ENCODE peak calls at places on chromosome 1, in six cellular contexts. M is CD8-positive, alpha-beta T cell; E is left ventricle myocardium inferior; N is PC-9; C is fibroblast of lung; A is neural crest cell. J is an unnamed sample.

GRCh38 chr1:215761446-215761845 is 194.3 kb downstream of the KCTD3 start:
- DNase-seq in N (no peak), E (no peak), M (no peak), C (no peak), A (no peak), J (no peak)

GRCh38 chr1:187185389-187185788 is 356.6 kb downstream of the PLA2G4A start:
- DNase-seq in M (no peak), C (no peak), E (no peak), A (no peak), N (no peak), J (no peak)

GRCh38 chr1:227322376-227322775 is 4.1 kb upstream of the CDC42BPA start:
- DNase-seq in C (no peak), A (no peak), M (no peak), E (no peak), N (no peak), J (no peak)

GRCh38 chr1:152440635-152441471 is 26.8 kb upstream of the CRNN start:
- DNase-seq in E (peak), M (peak), N (peak), C (peak), A (no peak), J (peak)

GRCh38 chr1:242890211-242890741 is 364.8 kb downstream of the CEP170 start:
- DNase-seq in E (no peak), A (peak), N (no peak), M (no peak), C (peak), J (no peak)

GRCh38 chr1:31515061-31515775 is 61.1 kb upstream of the TINAGL1 start:
- DNase-seq in C (no peak), N (no peak), E (no peak), A (no peak), M (no peak), J (no peak)

GRCh38 chr1:47785561-47786271 is 211.5 kb downstream of the TRABD2B start:
- DNase-seq in N (no peak), E (no peak), A (no peak), C (no peak), M (no peak), J (no peak)

GRCh38 chr1:192633533-192634258 is 2.3 kb upstream of the RGS13 start:
- DNase-seq in M (no peak), C (peak), A (no peak), N (no peak), E (no peak), J (no peak)

GRCh38 chr1:195530961-195531360 is 1077.3 kb downstream of the KCNT2 start:
- DNase-seq in M (no peak), C (peak), E (no peak), A (no peak), N (no peak), J (no peak)

GRCh38 chr1:69175078-69175477 is 392.6 kb upstream of the LRRC7 start:
- DNase-seq in C (no peak), E (no peak), M (no peak), N (no peak), A (no peak), J (no peak)

GRCh38 chr1:232227171-232227740 is 402.7 kb downstream of the SIPA1L2 start:
- DNase-seq in M (no peak), N (no peak), C (no peak), E (no peak), A (no peak), J (no peak)

GRCh38 chr1:8364528-8365442 is 46.9 kb downstream of the SLC45A1 start:
- DNase-seq in C (no peak), N (no peak), A (no peak), E (peak), M (no peak), J (no peak)

GRCh38 chr1:20281801-20282200 is 8.9 kb upstream of the VWA5B1 start:
- DNase-seq in C (peak), N (no peak), E (no peak), A (no peak), M (no peak), J (no peak)

GRCh38 chr1:24898152-24898908 is 31.7 kb downstream of the RUNX3 start:
- DNase-seq in N (peak), M (no peak), E (no peak), A (peak), C (no peak), J (peak)

GRCh38 chr1:96541491-96541890 is 180.1 kb upstream of the PTBP2 start:
- DNase-seq in E (no peak), A (no peak), M (no peak), N (no peak), C (no peak), J (no peak)

GRCh38 chr1:47179988-47180563 is 9.8 kb downstream of the PDZK1IP1 start:
- DNase-seq in C (no peak), E (no peak), N (no peak), M (no peak), A (no peak), J (no peak)

GRCh38 chr1:99503276-99503747 is 142.6 kb upstream of the PALMD start:
- DNase-seq in E (no peak), M (no peak), N (no peak), C (peak), A (no peak), J (no peak)

GRCh38 chr1:11799896-11800295 is 5.9 kb downstream of the MTHFR start:
- DNase-seq in C (no peak), N (no peak), A (no peak), E (no peak), M (no peak), J (no peak)

GRCh38 chr1:196209983-196210382 is 398.3 kb downstream of the KCNT2 start:
- DNase-seq in M (no peak), C (peak), E (no peak), N (no peak), A (no peak), J (no peak)

GRCh38 chr1:31297273-31298247 is 728 bp downstream of the ZCCHC17 start:
- DNase-seq in A (peak), E (no peak), C (peak), N (peak), M (no peak), J (no peak)

GRCh38 chr1:155970531-155971167 is 7.7 kb downstream of the ARHGEF2 start:
- DNase-seq in M (no peak), C (peak), E (peak), A (no peak), N (no peak), J (peak)

GRCh38 chr1:27026621-27027574 is 14.2 kb upstream of the TENT5B start:
- DNase-seq in C (peak), N (peak), M (no peak), A (no peak), E (no peak), J (no peak)

GRCh38 chr1:226881515-226882185 is 11.2 kb downstream of the PSEN2 start:
- DNase-seq in C (no peak), N (no peak), E (no peak), A (no peak), M (no peak), J (no peak)

GRCh38 chr1:198734323-198735008 is 95.6 kb downstream of the PTPRC start:
- DNase-seq in E (no peak), N (no peak), M (no peak), C (no peak), A (no peak), J (no peak)

GRCh38 chr1:16032388-16033100 is 10.7 kb downstream of the CLCNKA start:
- DNase-seq in A (peak), M (no peak), E (peak), N (peak), C (peak), J (peak)

GRCh38 chr1:151611832-151612505 is at the start of gene SNX27:
- DNase-seq in N (peak), M (peak), E (peak), A (peak), C (peak), J (peak)

GRCh38 chr1:27992271-27992670 is 32.5 kb downstream of the XKR8 start:
- DNase-seq in C (no peak), N (no peak), A (no peak), E (no peak), M (peak), J (no peak)

GRCh38 chr1:167474191-167474641 is 44.1 kb downstream of the CD247 start:
- DNase-seq in M (no peak), C (no peak), N (no peak), E (no peak), A (no peak), J (no peak)

GRCh38 chr1:230104395-230105244 is 37.6 kb downstream of the GALNT2 start:
- DNase-seq in A (no peak), C (peak), N (peak), M (peak), E (peak), J (peak)
- TF ChIP-seq CTCF in A (no peak), C (no peak), N (no peak), M (no peak), E (peak), J (no peak)

DNA sequence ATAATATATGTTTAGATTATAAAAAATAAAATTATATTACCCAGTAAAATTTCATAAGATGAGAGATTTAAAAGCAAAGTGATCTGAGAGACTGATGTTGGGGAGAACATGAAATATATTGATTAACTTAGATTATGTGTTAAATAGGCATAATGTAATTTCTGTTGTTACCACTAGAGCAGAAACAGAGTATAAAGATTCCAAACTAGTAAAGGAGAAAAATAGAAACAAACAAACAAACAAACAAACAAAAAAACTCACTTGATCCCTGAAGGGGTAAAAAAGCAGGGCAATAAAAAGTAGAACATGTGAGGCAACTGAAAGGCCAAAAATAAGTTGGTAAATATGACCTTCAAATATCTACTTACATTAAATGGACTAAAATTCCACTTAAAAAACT is 640.4 kb upstream of the RGS18 start:
- DNase-seq in A (no peak), C (no peak), M (no peak), N (no peak), E (no peak), J (no peak)
- TF ChIP-seq CTCF in A (peak), C (no peak), M (no peak), N (no peak), E (no peak), J (no peak)

GRCh38 chr1:229316166-229316565 is 26.7 kb downstream of the CCSAP start:
- DNase-seq in C (no peak), N (no peak), M (no peak), E (no peak), A (no peak), J (no peak)
- TF ChIP-seq CTCF in C (no peak), N (no peak), M (no peak), E (no peak), A (no peak), J (no peak)

DNA sequence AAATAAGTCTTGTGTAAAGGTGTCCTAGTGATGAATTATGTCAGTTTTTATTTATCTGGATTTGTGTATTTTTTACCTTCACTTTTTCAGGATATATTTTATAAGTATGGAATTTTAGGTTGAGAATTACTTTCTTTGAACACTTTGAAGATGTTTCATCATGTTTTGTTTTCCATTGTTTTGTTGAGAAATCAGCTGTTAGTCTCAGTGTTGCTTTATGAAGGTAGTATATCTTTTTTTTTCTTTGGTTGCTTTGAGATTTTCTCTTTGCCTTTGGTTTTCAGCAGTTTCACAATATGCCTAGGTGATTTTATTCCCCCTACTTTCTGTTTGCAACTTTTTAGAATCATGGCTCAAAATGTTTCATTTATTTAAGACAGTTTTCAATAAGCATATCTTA is 48.8 kb upstream of the PRKACB start:
- DNase-seq in E (no peak), A (no peak), C (no peak), M (no peak), N (no peak), J (no peak)
- TF ChIP-seq CTCF in E (no peak), A (no peak), C (no peak), M (no peak), N (no peak), J (no peak)

GRCh38 chr1:71587961-71588360 is 507.1 kb upstream of the ZRANB2 start:
- DNase-seq in C (peak), N (no peak), E (no peak), M (no peak), A (no peak), J (no peak)
- TF ChIP-seq CTCF in C (peak), N (peak), E (peak), M (no peak), A (peak), J (no peak)

GRCh38 chr1:115086176-115086830 is 3.0 kb downstream of the TSPAN2 start:
- DNase-seq in A (no peak), N (no peak), M (no peak), C (no peak), E (no peak), J (no peak)
- TF ChIP-seq CTCF in A (no peak), N (no peak), M (no peak), C (no peak), E (no peak), J (no peak)

GRCh38 chr1:60848583-60849188 is 233.7 kb upstream of the NFIA start:
- DNase-seq in A (no peak), N (peak), M (no peak), E (no peak), C (peak), J (no peak)
- TF ChIP-seq CTCF in A (peak), N (peak), M (no peak), E (peak), C (peak), J (no peak)

GRCh38 chr1:204472660-204473059 is 21.9 kb downstream of the PIK3C2B start:
- DNase-seq in M (no peak), N (no peak), E (no peak), C (no peak), A (no peak), J (no peak)
- TF ChIP-seq CTCF in M (no peak), N (no peak), E (no peak), C (no peak), A (no peak), J (no peak)

GRCh38 chr1:23080885-23081284 is 61.6 kb downstream of the KDM1A start:
- DNase-seq in N (no peak), C (no peak), M (no peak), E (no peak), A (no peak), J (no peak)

GRCh38 chr1:23083714-23084480 is 64.6 kb downstream of the KDM1A start:
- DNase-seq in N (no peak), A (no peak), E (peak), C (no peak), M (no peak), J (no peak)

GRCh38 chr1:23084880-23085279 is 65.6 kb downstream of the KDM1A start:
- DNase-seq in A (no peak), M (no peak), C (no peak), E (no peak), N (no peak), J (no peak)

GRCh38 chr1:23079025-23079424 is 59.8 kb downstream of the KDM1A start:
- DNase-seq in A (no peak), C (no peak), E (no peak), M (no peak), N (no peak), J (no peak)

DNA sequence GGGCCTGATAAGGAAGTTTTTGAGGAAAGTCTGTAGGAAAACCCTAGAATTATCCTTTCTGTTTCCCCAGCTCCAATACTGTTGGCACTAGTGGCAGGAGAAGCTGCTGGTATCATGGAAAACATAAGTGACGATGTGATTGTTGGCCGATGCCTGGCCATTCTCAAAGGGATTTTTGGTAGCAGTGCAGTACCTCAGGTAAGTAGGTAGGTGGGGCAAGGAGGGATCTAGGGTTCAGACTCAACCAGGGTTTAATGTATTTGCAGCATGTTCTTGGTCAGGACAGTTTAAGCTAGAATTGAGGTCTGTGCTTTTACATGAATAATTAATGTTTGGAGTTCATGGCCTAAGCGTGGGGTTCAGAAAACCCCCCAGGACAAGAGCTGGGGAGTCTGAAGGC is 62.1 kb downstream of the KDM1A start:
- DNase-seq in C (no peak), E (no peak), M (no peak), N (no peak), A (no peak), J (no peak)
- TF ChIP-seq CTCF in C (peak), E (peak), M (no peak), N (peak), A (peak), J (no peak)

J was measured in activated B cell treated with CpG ODN at 0.5 μM for 24 hours.